ENCODE peak calls at places on chromosomes 11 and 22, in nine cellular contexts. K, W, Y, G, S, O, I, V and A are unnamed samples.

GRCh38 chr11:9462806-9463537 is 2.2 kb downstream of the ZNF143 start:
- DNase-seq in W (no peak), Y (no peak), K (no peak), G (no peak), S (peak; percentile 5), O (no peak), V (no peak), I (no peak), A (no peak)

GRCh38 chr11:46472662-46472994 is 81.1 kb upstream of the CHRM4 start:
- DNase-seq in S (no peak), Y (no peak), I (no peak), W (no peak), K (no peak), O (no peak), G (no peak), V (no peak), A (no peak)

GRCh38 chr11:22037505-22037904 is 155.4 kb upstream of the ANO5 start:
- DNase-seq in S (no peak), W (no peak), O (no peak), K (no peak), V (no peak), Y (no peak), G (no peak), I (no peak), A (no peak)

GRCh38 chr11:2533642-2534115 is 88.9 kb downstream of the KCNQ1 start:
- DNase-seq in Y (no peak), O (no peak), K (no peak), V (no peak), W (no peak), I (peak; percentile 54), S (peak; percentile 89), G (peak; percentile 65), A (no peak)

GRCh38 chr11:132186699-132187098 is 816.3 kb downstream of the NTM start:
- DNase-seq in W (no peak), O (no peak), I (no peak), S (no peak), K (no peak), Y (no peak), G (no peak), V (no peak), A (no peak)

GRCh38 chr11:9225748-9226298 is 39.3 kb downstream of the DENND5A start:
- DNase-seq in V (no peak), G (no peak), W (no peak), I (no peak), S (no peak), Y (no peak), O (no peak), K (no peak), A (no peak)

GRCh38 chr11:66291706-66292542 is at the start of gene TMEM151A:
- DNase-seq in V (no peak), Y (peak; percentile 21), S (no peak), G (no peak), K (no peak), I (no peak), W (peak; percentile 29), O (no peak), A (peak; percentile 58)

GRCh38 chr22:38882972-38883622 is 11.1 kb upstream of the CBX6 start:
- DNase-seq in I (no peak), G (no peak), W (no peak), Y (no peak), K (no peak), O (no peak), S (no peak), V (no peak), A (no peak)

GRCh38 chr11:110908401-110909106 is 196.3 kb upstream of the ARHGAP20 start:
- DNase-seq in O (no peak), Y (no peak), K (no peak), S (peak; percentile 85), G (no peak), I (peak; percentile 43), W (no peak), V (no peak), A (peak; percentile 51)

GRCh38 chr11:9906043-9906791 is 242.3 kb downstream of the SWAP70 start:
- DNase-seq in W (no peak), V (no peak), G (peak; percentile 35), K (no peak), I (no peak), S (peak; percentile 94), O (no peak), Y (no peak), A (no peak)

GRCh38 chr11:61042961-61043540 is 59.2 kb upstream of the CD5 start:
- DNase-seq in G (no peak), V (no peak), O (no peak), I (no peak), S (no peak), Y (no peak), K (no peak), W (no peak), A (no peak)